ENCODE peak calls at places on chromosome 2, in four cellular contexts. E, Z, L and O are unnamed samples.

GRCh38 chr2:30303094-30303493 is 71.8 kb downstream of the LBH start:
- DNase-seq in E (no peak), Z (no peak), L (no peak), O (no peak)

GRCh38 chr2:72889991-72890390 is 2.8 kb downstream of the SPR start:
- DNase-seq in E (no peak), Z (no peak), L (no peak), O (no peak)

GRCh38 chr2:219335373-219335786 is 2.8 kb upstream of the RESP18 start:
- DNase-seq in E (no peak), Z (peak), L (no peak), O (no peak)

GRCh38 chr2:25340340-25340886 is 1.3 kb downstream of the DNMT3A start:
- DNase-seq in E (peak), Z (no peak), L (no peak), O (peak)

GRCh38 chr2:129565710-129566109 is 413.8 kb upstream of the RAB6C start:
- DNase-seq in E (no peak), Z (no peak), L (no peak), O (no peak)

GRCh38 chr2:142234701-142235100 is 103.9 kb upstream of the LRP1B start:
- DNase-seq in E (no peak), Z (peak), L (peak), O (no peak)

GRCh38 chr2:220424561-220424960 is 797.1 kb downstream of the SLC4A3 start:
- DNase-seq in E (no peak), Z (no peak), L (no peak), O (no peak)

GRCh38 chr2:143575340-143575739 is 446.1 kb downstream of the ARHGAP15 start:
- DNase-seq in E (no peak), Z (peak), L (no peak), O (no peak)

GRCh38 chr2:206083602-206084467 is 2.1 kb downstream of the INO80D start:
- DNase-seq in E (no peak), Z (peak), L (no peak), O (no peak)

GRCh38 chr2:168375195-168375798 is 80.8 kb upstream of the CERS6 start:
- DNase-seq in E (no peak), Z (no peak), L (no peak), O (no peak)

GRCh38 chr2:108189316-108189715 is 50.5 kb upstream of the SULT1C3 start:
- DNase-seq in E (no peak), Z (peak), L (peak), O (no peak)

GRCh38 chr2:26670931-26671460 is 21.5 kb upstream of the KCNK3 start:
- DNase-seq in E (no peak), Z (no peak), L (no peak), O (no peak)

GRCh38 chr2:45283764-45284620 is 274.7 kb upstream of the SIX2 start:
- DNase-seq in E (no peak), Z (peak), L (peak), O (no peak)

GRCh38 chr2:232330068-232330999 is 48.2 kb upstream of the ALPP start:
- DNase-seq in E (no peak), Z (no peak), L (no peak), O (no peak)

GRCh38 chr2:238172439-238172838 is 13.7 kb downstream of the ERFE start:
- DNase-seq in E (no peak), Z (no peak), L (no peak), O (no peak)

GRCh38 chr2:5849596-5849995 is 157.4 kb downstream of the SOX11 start:
- DNase-seq in E (no peak), Z (no peak), L (no peak), O (no peak)

GRCh38 chr2:240462704-240463273 is 27.3 kb downstream of the GPC1 start:
- DNase-seq in E (no peak), Z (no peak), L (no peak), O (no peak)

GRCh38 chr2:37657471-37657870 is 14.0 kb downstream of the CDC42EP3 start:
- DNase-seq in E (no peak), Z (no peak), L (no peak), O (no peak)

GRCh38 chr2:9144047-9144446 is 62.6 kb upstream of the ASAP2 start:
- DNase-seq in E (no peak), Z (no peak), L (no peak), O (no peak)

GRCh38 chr2:212974692-212975091 is 176.7 kb downstream of the IKZF2 start:
- DNase-seq in E (no peak), Z (peak), L (peak), O (no peak)

GRCh38 chr2:42513252-42513918 is 19.6 kb upstream of the KCNG3 start:
- DNase-seq in E (no peak), Z (peak), L (peak), O (no peak)

GRCh38 chr2:169767243-169767888 is 31.3 kb upstream of the SSB start:
- DNase-seq in E (peak), Z (peak), L (peak), O (peak)

GRCh38 chr2:55869637-55870325 is 53.8 kb downstream of the EFEMP1 start:
- DNase-seq in E (peak), Z (peak), L (peak), O (no peak)

GRCh38 chr2:155203187-155203586 is 504.7 kb downstream of the KCNJ3 start:
- DNase-seq in E (no peak), Z (no peak), L (no peak), O (no peak)

GRCh38 chr2:40584432-40584831 is 132.5 kb upstream of the SLC8A1 start:
- DNase-seq in E (no peak), Z (peak), L (peak), O (no peak)

GRCh38 chr2:60530660-60531276 is 22.7 kb downstream of the BCL11A start:
- DNase-seq in E (peak), Z (no peak), L (no peak), O (peak)

GRCh38 chr2:157329524-157329923 is 3.9 kb upstream of the ERMN start:
- DNase-seq in E (no peak), Z (no peak), L (no peak), O (peak)

GRCh38 chr2:12533337-12533736 is 183.4 kb upstream of the TRIB2 start:
- DNase-seq in E (no peak), Z (no peak), L (no peak), O (no peak)

GRCh38 chr2:12538300-12538699 is 178.4 kb upstream of the TRIB2 start:
- DNase-seq in E (no peak), Z (no peak), L (no peak), O (no peak)

GRCh38 chr2:12539306-12539705 is 177.4 kb upstream of the TRIB2 start:
- DNase-seq in E (no peak), Z (no peak), L (no peak), O (no peak)

GRCh38 chr2:12536926-12537325 is 179.8 kb upstream of the TRIB2 start:
- DNase-seq in E (no peak), Z (no peak), L (no peak), O (no peak)

GRCh38 chr2:12534646-12535263 is 182.0 kb upstream of the TRIB2 start:
- DNase-seq in E (no peak), Z (peak), L (peak), O (no peak)
- H3K4me3 ChIP-seq in E (no peak), Z (no peak), L (peak), O (no peak)

DNA sequence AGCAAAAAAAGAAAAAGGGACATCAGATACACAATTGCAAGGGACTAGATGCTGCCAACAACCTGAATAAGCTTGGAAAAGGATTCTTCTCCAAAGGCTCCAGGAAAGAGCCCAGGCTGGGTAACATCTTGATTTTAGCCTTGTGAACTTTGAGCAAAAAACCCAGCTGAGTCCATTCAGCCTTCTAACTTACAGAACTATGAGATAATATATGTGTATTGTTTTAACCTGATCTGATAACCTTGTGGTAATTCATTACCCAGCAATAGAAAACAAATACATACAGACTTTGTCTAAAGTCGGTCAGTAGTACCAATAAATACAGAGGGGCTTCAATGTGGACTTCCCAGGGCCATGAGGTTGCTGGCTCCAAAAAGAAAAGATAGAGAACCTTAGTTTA is 191.8 kb downstream of the KCNH7 start:
- DNase-seq in E (no peak), Z (no peak), L (no peak), O (no peak)
- H3K4me3 ChIP-seq in E (no peak), Z (no peak), L (no peak), O (no peak)

GRCh38 chr2:204108874-204109295 is 172.3 kb downstream of the ICOS start:
- DNase-seq in E (no peak), Z (no peak), L (no peak), O (no peak)

GRCh38 chr2:204114294-204114693 is 177.7 kb downstream of the ICOS start:
- DNase-seq in E (no peak), Z (no peak), L (no peak), O (no peak)

GRCh38 chr2:204109681-204110080 is 173.1 kb downstream of the ICOS start:
- DNase-seq in E (no peak), Z (no peak), L (no peak), O (no peak)

GRCh38 chr2:204108301-204108700 is 171.7 kb downstream of the ICOS start:
- DNase-seq in E (no peak), Z (peak), L (peak), O (no peak)

DNA sequence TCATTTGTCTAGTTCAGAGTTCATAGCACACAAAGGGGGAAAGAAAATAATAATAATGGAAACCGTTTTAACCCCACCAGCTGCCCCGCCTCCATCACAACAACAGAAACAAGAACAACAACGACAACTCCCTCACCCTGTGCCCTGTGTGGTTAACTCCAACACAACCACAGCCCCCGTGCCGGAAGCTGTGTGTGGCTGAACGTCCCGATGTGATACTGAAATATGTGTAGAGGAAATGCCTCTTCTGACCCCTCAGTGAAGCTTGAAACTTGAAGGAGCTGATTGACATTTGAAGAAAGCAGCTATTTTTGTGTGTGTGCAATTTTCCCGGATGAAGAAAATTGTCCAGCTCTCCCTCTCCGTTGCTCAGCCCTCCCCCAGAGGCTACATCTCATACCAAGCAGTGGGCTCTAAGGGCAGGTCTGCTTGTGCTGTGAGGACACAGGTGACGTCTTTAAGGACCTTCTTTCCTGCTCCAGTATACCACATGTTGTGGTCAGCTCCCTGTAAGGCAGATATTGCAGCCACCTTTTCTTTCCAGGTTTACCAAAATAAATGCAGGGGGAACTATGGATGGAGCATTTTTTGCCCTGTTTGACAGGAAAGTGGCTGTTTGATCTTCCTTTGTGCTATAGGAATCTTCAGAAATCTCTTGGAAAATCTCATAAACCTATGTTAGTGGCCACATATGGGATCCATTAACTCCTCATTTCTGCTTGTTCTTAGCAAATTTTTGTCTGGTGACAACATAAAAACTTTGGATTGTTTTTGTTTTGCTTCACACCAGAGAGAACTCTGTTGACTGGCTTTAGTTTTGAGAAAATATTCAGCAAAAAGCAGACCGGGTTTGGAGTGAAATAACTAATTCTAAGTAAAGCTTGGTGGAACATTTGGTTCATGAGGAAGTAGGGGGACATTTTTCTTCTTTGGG is 174.0 kb downstream of the ICOS start:
- DNase-seq in E (no peak), Z (peak), L (peak), O (no peak)
- H3K4me3 ChIP-seq in E (no peak), Z (no peak), L (no peak), O (no peak)

GRCh38 chr2:71068218-71069035 is at the start of gene NAGK:
- DNase-seq in E (peak), Z (peak), L (peak), O (peak)

GRCh38 chr2:71071681-71072398 is 3.4 kb downstream of the NAGK start:
- DNase-seq in E (no peak), Z (no peak), L (no peak), O (no peak)

GRCh38 chr2:71069376-71069775 is 928 bp downstream of the NAGK start:
- DNase-seq in E (no peak), Z (peak), L (peak), O (no peak)

GRCh38 chr2:71072492-71072891 is 4.0 kb downstream of the NAGK start:
- DNase-seq in E (no peak), Z (no peak), L (no peak), O (no peak)

DNA sequence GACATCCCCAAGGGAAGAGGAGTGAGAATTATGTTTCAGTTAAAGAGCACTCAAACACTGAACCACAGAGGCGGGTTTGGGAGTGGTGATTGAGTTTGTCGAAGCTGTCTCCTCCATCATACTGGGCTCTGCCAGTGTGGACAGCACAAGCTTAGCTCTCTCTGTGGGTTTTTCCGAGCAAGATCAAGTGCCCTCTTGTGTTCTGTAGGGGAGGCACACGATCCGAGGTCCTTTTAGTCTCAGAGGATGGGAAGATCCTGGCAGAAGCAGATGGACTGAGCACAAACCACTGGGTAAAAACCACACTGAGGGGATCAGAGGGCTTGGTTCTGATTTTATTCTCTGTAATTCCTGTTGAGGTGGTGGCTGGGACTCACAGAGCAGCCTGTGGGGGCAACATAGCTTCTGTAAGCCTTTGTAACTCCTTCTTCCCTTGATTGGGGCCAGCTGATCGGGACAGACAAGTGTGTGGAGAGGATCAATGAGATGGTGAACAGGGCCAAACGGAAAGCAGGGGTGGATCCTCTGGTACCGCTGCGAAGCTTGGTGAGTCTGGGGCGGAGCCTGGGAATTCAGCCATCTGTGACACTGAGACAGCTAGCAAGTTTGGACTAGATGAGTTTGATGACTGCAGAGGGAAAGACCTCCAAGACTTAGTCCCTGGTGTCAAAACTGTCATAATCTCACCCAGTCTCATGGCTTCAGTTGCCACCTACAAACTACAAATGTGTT is 2.0 kb downstream of the NAGK start:
- DNase-seq in E (no peak), Z (peak), L (peak), O (peak)
- H3K4me3 ChIP-seq in E (no peak), Z (no peak), L (peak), O (no peak)